ENCODE peak calls at places on chromosomes 13 and 19, in seven cellular contexts. S is SJSA1, T is psoas muscle, P is left lung, W is thyroid gland, Q is heart left ventricle, U is testis. K is an unnamed sample.

GRCh38 chr13:50757021-50757420 is 86.5 kb downstream of the DLEU7 start:
- DNase-seq in Q (no peak), T (no peak), P (no peak), S (no peak), W (no peak), U (no peak), K (no peak)

GRCh38 chr19:497861-498590 is 1.7 kb downstream of the MADCAM1 start:
- DNase-seq in T (peak; percentile 48), P (peak; percentile 79), Q (no peak), S (no peak), U (no peak), W (no peak), K (no peak)

GRCh38 chr13:109331898-109332297 is 454.5 kb downstream of the IRS2 start:
- DNase-seq in W (no peak), U (no peak), P (no peak), Q (no peak), S (no peak), T (no peak), K (no peak)

GRCh38 chr19:5693195-5694166 is 3.4 kb downstream of the RPL36 start:
- DNase-seq in P (no peak), W (no peak), S (no peak), T (no peak), U (no peak), Q (no peak), K (no peak)

GRCh38 chr13:77386880-77387606 is 60.1 kb upstream of the MYCBP2 start:
- DNase-seq in Q (no peak), T (peak; percentile 53), P (no peak), W (no peak), S (peak; percentile 25), U (no peak), K (no peak)

GRCh38 chr13:72983085-72983768 is 75.6 kb upstream of the KLF5 start:
- DNase-seq in Q (no peak), W (peak; percentile 63), S (no peak), U (no peak), P (no peak), T (no peak), K (no peak)

GRCh38 chr13:45691251-45691650 is 10.9 kb upstream of the CBY2 start:
- DNase-seq in P (no peak), S (no peak), W (no peak), T (no peak), Q (no peak), U (no peak), K (no peak)

GRCh38 chr19:31054430-31054829 is 294.8 kb downstream of the TSHZ3 start:
- DNase-seq in W (peak; percentile 55), Q (peak; percentile 16), T (no peak), S (peak; percentile 63), P (no peak), U (peak; percentile 26), K (peak; percentile 23)

GRCh38 chr13:40161931-40162330 is 504.5 kb downstream of the FOXO1 start:
- DNase-seq in S (no peak), T (no peak), W (peak; percentile 73), U (no peak), Q (no peak), P (no peak), K (no peak)

GRCh38 chr13:74026753-74027152 is 107.5 kb downstream of the KLF12 start:
- DNase-seq in Q (no peak), S (no peak), U (no peak), P (no peak), W (no peak), T (no peak), K (peak; percentile 62)

GRCh38 chr13:114068723-114069322 is 63.6 kb downstream of the RASA3 start:
- DNase-seq in S (no peak), Q (no peak), U (no peak), T (peak; percentile 58), P (peak; percentile 82), W (peak; percentile 83), K (no peak)

GRCh38 chr13:94552095-94552494 is 43.9 kb downstream of the TGDS start:
- DNase-seq in S (no peak), T (no peak), P (no peak), W (no peak), Q (no peak), U (no peak), K (no peak)

GRCh38 chr13:59477011-59477410 is 686.7 kb downstream of the DIAPH3 start:
- DNase-seq in P (no peak), Q (no peak), W (no peak), T (no peak), U (no peak), S (no peak), K (no peak)

GRCh38 chr19:46624958-46625661 is at the start of gene PTGIR:
- DNase-seq in U (peak; percentile 48), T (peak; percentile 91), S (no peak), Q (peak; percentile 81), W (peak; percentile 36), P (no peak), K (no peak)

GRCh38 chr13:72255908-72256307 is 388.9 kb upstream of the DACH1 start:
- DNase-seq in U (peak; percentile 27), Q (no peak), P (no peak), T (no peak), S (no peak), W (peak; percentile 40), K (no peak)

GRCh38 chr13:73576291-73576690 is 517.5 kb downstream of the KLF5 start:
- DNase-seq in U (no peak), T (no peak), P (no peak), Q (no peak), S (no peak), W (no peak), K (no peak)

GRCh38 chr19:48415395-48415794 is 21.9 kb downstream of the GRIN2D start:
- DNase-seq in U (peak; percentile 86), P (peak; percentile 90), W (peak; percentile 69), T (peak; percentile 86), Q (peak; percentile 68), S (no peak), K (peak; percentile 58)

GRCh38 chr13:48586591-48587103 is 53.8 kb upstream of the RCBTB2 start:
- DNase-seq in S (no peak), U (peak; percentile 55), P (no peak), Q (peak; percentile 75), W (peak; percentile 66), T (peak; percentile 66), K (no peak)

GRCh38 chr19:10292789-10293636 is 3.3 kb downstream of the ICAM5 start:
- DNase-seq in P (peak; percentile 85), T (peak; percentile 53), S (no peak), U (no peak), Q (no peak), W (peak; percentile 50), K (no peak)

DNA sequence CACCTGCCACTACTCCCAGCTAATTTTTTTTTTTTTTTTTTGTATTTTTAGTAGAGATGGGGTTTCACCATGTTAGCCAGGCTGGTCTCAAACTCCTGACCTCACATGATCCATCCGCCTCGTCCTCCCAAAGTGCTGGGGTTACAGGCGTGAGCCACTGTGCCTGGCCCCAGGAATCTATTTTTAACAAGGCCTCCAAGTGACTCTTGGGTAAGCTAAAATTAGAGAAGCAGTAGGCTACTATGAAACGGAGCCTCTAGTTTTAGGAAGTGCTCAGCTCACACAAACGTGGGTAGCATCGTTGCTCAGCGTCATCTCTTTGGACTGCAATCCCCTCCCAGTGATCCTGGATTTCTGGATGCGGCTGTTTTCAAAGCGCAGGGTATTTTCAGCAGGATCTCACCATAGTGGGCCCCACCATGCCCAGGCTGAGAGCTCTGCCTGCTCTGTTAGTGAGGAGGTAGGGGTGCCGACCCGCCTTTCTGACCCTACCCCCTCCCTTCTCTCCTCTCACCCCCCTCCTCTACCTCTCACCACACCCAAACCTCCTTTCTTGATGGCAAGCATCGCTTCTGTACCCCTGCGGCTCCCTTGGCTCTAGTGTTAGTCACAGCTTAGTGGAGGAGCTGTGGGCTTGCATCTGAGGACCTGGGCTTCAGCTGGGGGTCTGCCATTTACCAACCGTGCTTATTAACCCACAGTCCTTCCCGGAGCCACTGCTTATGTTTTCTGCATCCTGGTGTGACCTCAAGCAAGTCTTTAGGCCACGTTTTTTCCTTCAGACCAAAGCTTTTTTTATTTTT is 34.2 kb downstream of the GJA3 start:
- DNase-seq in T (no peak), W (no peak), U (no peak), P (no peak), Q (peak; percentile 41), S (no peak), K (no peak)
- H3K27ac ChIP-seq in T (peak overlapping the region; percentile 76), W (no peak overlapping the region), U (no peak overlapping the region), P (no peak overlapping the region), Q (peak overlapping the region; percentile 96), S (no peak overlapping the region), K (no peak overlapping the region)

DNA sequence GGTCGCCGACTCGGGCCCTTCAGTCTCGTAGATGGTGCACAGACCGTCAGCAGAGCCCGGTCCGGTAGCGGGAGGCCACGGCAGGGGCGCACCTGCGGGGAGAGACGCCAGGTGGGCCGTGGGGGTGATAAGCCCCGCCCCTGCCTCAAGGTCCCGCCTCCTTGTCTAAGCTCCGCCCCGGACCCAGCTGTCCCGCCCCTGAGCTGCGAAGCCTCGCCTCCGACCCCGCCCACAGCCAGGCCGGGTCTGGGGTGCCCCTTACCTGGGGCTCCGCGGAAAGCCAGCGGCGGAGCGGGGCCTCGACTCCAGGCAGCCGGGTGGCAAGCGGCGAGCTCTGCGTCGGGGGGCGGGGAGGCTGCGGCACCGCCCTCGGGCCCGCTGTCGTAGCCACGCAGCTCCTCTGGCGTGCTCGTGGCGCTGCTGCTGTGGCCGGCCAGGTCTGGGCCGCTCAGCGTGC is 4.7 kb downstream of the PRR36 start:
- DNase-seq in U (peak; percentile 77), W (peak; percentile 51), Q (no peak), P (peak; percentile 87), S (peak; percentile 76), T (peak; percentile 78), K (peak; percentile 74)
- H3K27ac ChIP-seq in U (peak overlapping the region; percentile 41), W (no peak overlapping the region), Q (peak overlapping the region; percentile 33), P (no peak overlapping the region), S (no peak overlapping the region), T (no peak overlapping the region), K (no peak overlapping the region)

DNA sequence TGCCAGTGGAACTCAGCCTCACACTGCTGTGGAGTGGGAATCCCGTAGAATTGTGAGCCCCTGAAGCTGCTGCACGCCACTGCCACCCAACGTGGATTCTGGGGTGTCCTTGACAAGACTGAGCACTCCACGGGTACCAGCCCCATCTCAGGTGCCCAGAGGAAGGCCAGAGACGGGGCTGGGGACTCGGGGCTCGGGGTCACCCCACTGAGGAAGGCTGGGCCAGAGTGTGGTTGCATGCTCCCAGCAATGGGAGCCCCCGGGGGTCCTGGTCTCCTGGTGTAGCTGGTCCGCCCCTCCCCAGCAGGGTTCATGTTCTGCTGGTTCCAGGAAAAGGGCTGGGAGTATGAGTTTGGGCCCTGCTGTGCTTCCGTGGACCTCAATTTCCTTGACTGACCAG is 15.2 kb downstream of the DAPK3 start:
- DNase-seq in Q (no peak), P (no peak), T (no peak), W (no peak), U (no peak), S (no peak), K (no peak)
- H3K27ac ChIP-seq in Q (peak overlapping the region; percentile 97), P (no peak overlapping the region), T (peak overlapping the region; percentile 99), W (no peak overlapping the region), U (no peak overlapping the region), S (no peak overlapping the region), K (no peak overlapping the region)

DNA sequence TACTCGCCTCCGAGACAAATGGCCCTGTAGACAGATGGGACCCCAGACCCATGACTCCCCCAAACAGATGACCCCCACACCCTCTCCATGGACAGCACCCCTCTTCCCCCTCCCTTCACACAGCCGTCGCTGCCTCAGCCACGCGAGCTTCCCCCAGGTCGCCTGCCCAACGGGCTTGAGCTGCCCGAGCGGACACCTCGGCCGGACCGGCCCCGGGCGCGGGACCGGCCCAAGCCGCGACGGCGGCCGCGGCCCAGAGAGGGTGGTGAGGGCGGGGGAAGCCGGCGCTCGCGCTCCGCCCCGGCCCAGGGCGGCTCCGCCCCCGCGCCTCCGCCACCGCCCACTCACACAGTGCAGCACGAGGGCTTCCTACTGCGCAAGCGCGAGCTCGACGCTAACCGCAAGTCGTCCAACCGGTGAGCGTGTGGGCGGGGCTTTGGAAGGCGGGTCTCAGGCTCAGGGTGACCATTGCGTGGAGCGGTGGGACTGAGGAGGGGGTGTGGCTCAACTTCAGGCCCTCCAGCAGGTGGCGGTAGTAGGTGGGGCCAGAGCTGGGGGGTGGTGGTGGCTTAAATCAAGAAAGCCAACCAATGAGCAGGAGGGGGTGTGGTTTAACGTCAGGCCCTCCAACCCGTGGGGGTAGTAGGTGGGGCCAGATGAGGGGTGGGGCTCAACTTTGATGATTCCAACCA is 6.2 kb upstream of the SHKBP1 start:
- DNase-seq in U (peak; percentile 99), W (peak; percentile 99), Q (peak; percentile 98), T (peak; percentile 100), P (peak; percentile 100), S (peak; percentile 90), K (peak; percentile 93)
- H3K27ac ChIP-seq in U (peak overlapping the region; percentile 65), W (no peak overlapping the region), Q (peak overlapping the region; percentile 22), T (peak overlapping the region; percentile 72), P (no peak overlapping the region), S (peak overlapping the region; percentile 59), K (no peak overlapping the region)